ENCODE peak calls at places on chromosome 19, in five cellular contexts. One of them, this sample, is unnamed.

GRCh38 chr19:7373862-7374261 is 25.1 kb downstream of the ARHGEF18 start:
- DNase-seq in cardiac muscle cell: peak; percentile 25
- DNase-seq in kidney epithelial cell: no peak
- DNase-seq in BJ: no peak
- DNase-seq in uterus: no peak
- DNase-seq in this sample: no peak

GRCh38 chr19:19860756-19861390 is 4.8 kb upstream of the ZNF253 start:
- DNase-seq in cardiac muscle cell: peak; percentile 48
- DNase-seq in kidney epithelial cell: no peak
- DNase-seq in BJ: no peak
- DNase-seq in uterus: no peak
- DNase-seq in this sample: no peak

GRCh38 chr19:4391701-4392543 is 8.4 kb downstream of the SH3GL1 start:
- DNase-seq in cardiac muscle cell: peak; percentile 72
- DNase-seq in kidney epithelial cell: no peak
- DNase-seq in BJ: peak; percentile 70
- DNase-seq in uterus: no peak
- DNase-seq in this sample: no peak

GRCh38 chr19:1000095-1000494 is at the start of gene GRIN3B:
- DNase-seq in cardiac muscle cell: peak; percentile 50
- DNase-seq in kidney epithelial cell: no peak
- DNase-seq in BJ: no peak
- DNase-seq in uterus: peak; percentile 54
- DNase-seq in this sample: no peak

GRCh38 chr19:42279902-42280760 is 11.1 kb downstream of the CIC start:
- DNase-seq in cardiac muscle cell: peak; percentile 94
- DNase-seq in kidney epithelial cell: no peak
- DNase-seq in BJ: no peak
- DNase-seq in uterus: peak; percentile 94
- DNase-seq in this sample: peak; percentile 96

GRCh38 chr19:19704836-19705235 is 28.1 kb downstream of the ZNF14 start:
- DNase-seq in cardiac muscle cell: no peak
- DNase-seq in kidney epithelial cell: no peak
- DNase-seq in BJ: no peak
- DNase-seq in uterus: no peak
- DNase-seq in this sample: no peak

GRCh38 chr19:29833614-29834261 is 21.9 kb downstream of the CCNE1 start:
- DNase-seq in cardiac muscle cell: no peak
- DNase-seq in kidney epithelial cell: no peak
- DNase-seq in BJ: no peak
- DNase-seq in uterus: no peak
- DNase-seq in this sample: no peak

GRCh38 chr19:45400192-45400591 is 4.7 kb downstream of the PPP1R13L start:
- DNase-seq in cardiac muscle cell: no peak
- DNase-seq in kidney epithelial cell: no peak
- DNase-seq in BJ: no peak
- DNase-seq in uterus: no peak
- DNase-seq in this sample: no peak

GRCh38 chr19:8209111-8209964 is at the start of gene CERS4:
- DNase-seq in cardiac muscle cell: peak; percentile 75
- DNase-seq in kidney epithelial cell: no peak
- DNase-seq in BJ: no peak
- DNase-seq in uterus: peak; percentile 85
- DNase-seq in this sample: peak; percentile 89

GRCh38 chr19:3603121-3603841 is 3.4 kb downstream of the TBXA2R start:
- DNase-seq in cardiac muscle cell: no peak
- DNase-seq in kidney epithelial cell: no peak
- DNase-seq in BJ: no peak
- DNase-seq in uterus: peak; percentile 55
- DNase-seq in this sample: no peak

GRCh38 chr19:2114821-2115220 is 18.1 kb downstream of the IZUMO4 start:
- DNase-seq in cardiac muscle cell: no peak
- DNase-seq in kidney epithelial cell: no peak
- DNase-seq in BJ: no peak
- DNase-seq in uterus: no peak
- DNase-seq in this sample: no peak

GRCh38 chr19:46210634-46211033 is 18.9 kb upstream of the IGFL1 start:
- DNase-seq in cardiac muscle cell: no peak
- DNase-seq in kidney epithelial cell: no peak
- DNase-seq in BJ: no peak
- DNase-seq in uterus: no peak
- DNase-seq in this sample: peak; percentile 31

GRCh38 chr19:40754611-40755247 is 3.7 kb downstream of the SNRPA start:
- DNase-seq in cardiac muscle cell: peak; percentile 30
- DNase-seq in kidney epithelial cell: no peak
- DNase-seq in BJ: no peak
- DNase-seq in uterus: no peak
- DNase-seq in this sample: no peak

GRCh38 chr19:58387338-58388174 is 487 bp downstream of the RPS5 start:
- DNase-seq in cardiac muscle cell: no peak
- DNase-seq in kidney epithelial cell: no peak
- DNase-seq in BJ: no peak
- DNase-seq in uterus: no peak
- DNase-seq in this sample: no peak

GRCh38 chr19:5621945-5622464 is 571 bp downstream of the SAFB2 start:
- DNase-seq in cardiac muscle cell: no peak
- DNase-seq in kidney epithelial cell: no peak
- DNase-seq in BJ: no peak
- DNase-seq in uterus: peak; percentile 43
- DNase-seq in this sample: no peak

GRCh38 chr19:6067975-6068374 is 42.3 kb downstream of the RFX2 start:
- DNase-seq in cardiac muscle cell: no peak
- DNase-seq in kidney epithelial cell: no peak
- DNase-seq in BJ: no peak
- DNase-seq in uterus: no peak
- DNase-seq in this sample: no peak

GRCh38 chr19:18731562-18732008 is 48.1 kb downstream of the CRTC1 start:
- DNase-seq in cardiac muscle cell: peak; percentile 54
- DNase-seq in kidney epithelial cell: no peak
- DNase-seq in BJ: no peak
- DNase-seq in uterus: no peak
- DNase-seq in this sample: no peak

GRCh38 chr19:30523791-30524190 is 151.6 kb downstream of the ZNF536 start:
- DNase-seq in cardiac muscle cell: no peak
- DNase-seq in kidney epithelial cell: no peak
- DNase-seq in BJ: no peak
- DNase-seq in uterus: no peak
- DNase-seq in this sample: no peak

GRCh38 chr19:1206733-1207301 is 1.2 kb downstream of the STK11 start:
- DNase-seq in cardiac muscle cell: no peak
- DNase-seq in kidney epithelial cell: no peak
- DNase-seq in BJ: no peak
- DNase-seq in uterus: no peak
- DNase-seq in this sample: no peak

GRCh38 chr19:57934820-57935665 is at the start of gene ZNF418:
- DNase-seq in cardiac muscle cell: peak; percentile 89
- DNase-seq in kidney epithelial cell: peak; percentile 62
- DNase-seq in BJ: peak; percentile 44
- DNase-seq in uterus: peak; percentile 50
- DNase-seq in this sample: peak; percentile 53

GRCh38 chr19:29467824-29468401 is 57.9 kb upstream of the VSTM2B start:
- DNase-seq in cardiac muscle cell: peak; percentile 11
- DNase-seq in kidney epithelial cell: peak; percentile 5
- DNase-seq in BJ: no peak
- DNase-seq in uterus: no peak
- DNase-seq in this sample: peak; percentile 64

GRCh38 chr19:41776700-41777099 is 19.7 kb upstream of the CEACAM3 start:
- DNase-seq in cardiac muscle cell: no peak
- DNase-seq in kidney epithelial cell: no peak
- DNase-seq in BJ: no peak
- DNase-seq in uterus: no peak
- DNase-seq in this sample: no peak

GRCh38 chr19:32138416-32138815 is 207.0 kb upstream of the ZNF507 start:
- DNase-seq in cardiac muscle cell: no peak
- DNase-seq in kidney epithelial cell: no peak
- DNase-seq in BJ: no peak
- DNase-seq in uterus: no peak
- DNase-seq in this sample: no peak

GRCh38 chr19:23925285-23925684 is 10.6 kb downstream of the ZNF726 start:
- DNase-seq in cardiac muscle cell: no peak
- DNase-seq in kidney epithelial cell: no peak
- DNase-seq in BJ: no peak
- DNase-seq in uterus: no peak
- DNase-seq in this sample: no peak

GRCh38 chr19:18613589-18614234 is 1.0 kb downstream of the TMEM59L start:
- DNase-seq in cardiac muscle cell: no peak
- DNase-seq in kidney epithelial cell: no peak
- DNase-seq in BJ: no peak
- DNase-seq in uterus: no peak
- DNase-seq in this sample: no peak

GRCh38 chr19:1392939-1393530 is 8.3 kb downstream of the GAMT start:
- DNase-seq in cardiac muscle cell: no peak
- DNase-seq in kidney epithelial cell: no peak
- DNase-seq in BJ: no peak
- DNase-seq in uterus: no peak
- DNase-seq in this sample: no peak

GRCh38 chr19:22976248-22976647 is 26.7 kb downstream of the ZNF728 start:
- DNase-seq in cardiac muscle cell: no peak
- DNase-seq in kidney epithelial cell: no peak
- DNase-seq in BJ: no peak
- DNase-seq in uterus: no peak
- DNase-seq in this sample: no peak

GRCh38 chr19:58394821-58395219 is 636 bp upstream of the RNF225 start:
- DNase-seq in cardiac muscle cell: no peak
- DNase-seq in kidney epithelial cell: no peak
- DNase-seq in BJ: no peak
- DNase-seq in uterus: no peak
- DNase-seq in this sample: no peak

GRCh38 chr19:1173160-1173844 is 766 bp downstream of the SBNO2 start:
- DNase-seq in cardiac muscle cell: no peak
- DNase-seq in kidney epithelial cell: no peak
- DNase-seq in BJ: no peak
- DNase-seq in uterus: peak; percentile 39
- DNase-seq in this sample: no peak

GRCh38 chr19:7669641-7670040 is 792 bp downstream of the RETN start:
- DNase-seq in cardiac muscle cell: no peak
- DNase-seq in kidney epithelial cell: no peak
- DNase-seq in BJ: no peak
- DNase-seq in uterus: no peak
- DNase-seq in this sample: no peak

GRCh38 chr19:3642987-3643386 is 16.4 kb upstream of the CACTIN start:
- DNase-seq in cardiac muscle cell: no peak
- DNase-seq in kidney epithelial cell: no peak
- DNase-seq in BJ: no peak
- DNase-seq in uterus: no peak
- DNase-seq in this sample: no peak

GRCh38 chr19:15418588-15419412 is at the start of gene AKAP8L:
- DNase-seq in cardiac muscle cell: peak; percentile 100
- DNase-seq in kidney epithelial cell: peak; percentile 99
- DNase-seq in BJ: peak; percentile 99
- DNase-seq in uterus: peak; percentile 98
- DNase-seq in this sample: peak; percentile 99
- TF ChIP-seq CTCF in cardiac muscle cell: peak; percentile 61
- TF ChIP-seq CTCF in kidney epithelial cell: peak; percentile 86
- TF ChIP-seq CTCF in BJ: peak; percentile 77
- TF ChIP-seq CTCF in uterus: peak; percentile 57
- TF ChIP-seq CTCF in this sample: peak; percentile 40

DNA sequence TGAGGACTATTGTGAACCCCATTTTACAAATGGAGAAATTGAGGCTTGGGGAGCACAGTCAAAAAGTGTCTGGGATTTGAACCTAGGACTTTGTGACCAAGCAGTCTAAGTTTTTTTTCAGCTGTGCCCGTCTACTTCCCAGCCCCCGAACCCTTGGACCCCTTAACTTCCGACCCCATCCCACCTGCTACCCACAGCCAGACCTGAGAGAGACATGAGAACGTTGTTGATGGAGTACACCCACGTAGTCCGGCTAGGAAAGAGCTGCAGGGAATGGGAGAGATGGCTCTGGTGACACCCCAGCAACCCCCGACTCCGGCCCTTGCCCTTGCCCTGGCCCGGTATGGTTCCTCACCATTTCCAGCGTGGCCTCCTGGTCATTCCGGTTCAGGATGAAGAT is 18.0 kb downstream of the MAP4K1 start:
- DNase-seq in cardiac muscle cell: no peak
- DNase-seq in kidney epithelial cell: no peak
- DNase-seq in BJ: no peak
- DNase-seq in uterus: no peak
- DNase-seq in this sample: no peak
- TF ChIP-seq CTCF in cardiac muscle cell: no peak
- TF ChIP-seq CTCF in kidney epithelial cell: no peak
- TF ChIP-seq CTCF in BJ: no peak
- TF ChIP-seq CTCF in uterus: no peak
- TF ChIP-seq CTCF in this sample: no peak

GRCh38 chr19:55114566-55115145 is 2.8 kb downstream of the PPP1R12C start:
- DNase-seq in cardiac muscle cell: no peak
- DNase-seq in kidney epithelial cell: no peak
- DNase-seq in BJ: no peak
- DNase-seq in uterus: no peak
- DNase-seq in this sample: no peak

GRCh38 chr19:55113570-55114039 is 3.8 kb downstream of the PPP1R12C start:
- DNase-seq in cardiac muscle cell: peak; percentile 95
- DNase-seq in kidney epithelial cell: peak; percentile 91
- DNase-seq in BJ: peak; percentile 90
- DNase-seq in uterus: peak; percentile 96
- DNase-seq in this sample: peak; percentile 70

GRCh38 chr19:55112246-55112780 is 5.1 kb downstream of the PPP1R12C start:
- DNase-seq in cardiac muscle cell: no peak
- DNase-seq in kidney epithelial cell: no peak
- DNase-seq in BJ: no peak
- DNase-seq in uterus: no peak
- DNase-seq in this sample: no peak

GRCh38 chr19:55111238-55111831 is 6.1 kb downstream of the PPP1R12C start:
- DNase-seq in cardiac muscle cell: no peak
- DNase-seq in kidney epithelial cell: no peak
- DNase-seq in BJ: no peak
- DNase-seq in uterus: peak; percentile 44
- DNase-seq in this sample: no peak

GRCh38 chr19:55112781-55113569 is 4.5 kb downstream of the PPP1R12C start:
- DNase-seq in cardiac muscle cell: no peak
- DNase-seq in kidney epithelial cell: no peak
- DNase-seq in BJ: no peak
- DNase-seq in uterus: peak; percentile 42
- DNase-seq in this sample: no peak
- TF ChIP-seq CTCF in cardiac muscle cell: no peak
- TF ChIP-seq CTCF in kidney epithelial cell: peak; percentile 8
- TF ChIP-seq CTCF in BJ: peak; percentile 4
- TF ChIP-seq CTCF in uterus: no peak
- TF ChIP-seq CTCF in this sample: no peak

DNA sequence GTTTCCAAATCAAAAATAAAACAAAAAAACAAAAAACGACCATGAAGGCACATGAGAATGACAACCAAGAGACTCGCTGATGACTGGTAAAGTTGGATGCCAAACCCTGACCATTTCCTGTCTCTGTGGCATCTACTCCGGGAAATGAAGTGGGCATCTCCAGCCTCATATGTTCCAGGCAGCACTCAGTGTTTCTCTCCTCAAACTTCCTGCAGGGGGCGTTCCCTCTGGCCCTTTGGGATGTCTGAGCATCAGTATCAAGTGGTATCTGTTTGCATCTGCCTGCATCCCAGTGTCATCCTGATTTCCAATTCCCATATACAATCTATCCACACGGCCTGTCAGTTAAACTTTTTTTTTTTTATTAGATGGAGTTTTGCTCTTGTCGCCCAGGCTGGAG is 9.8 kb upstream of the SIGLEC12 start:
- DNase-seq in cardiac muscle cell: peak; percentile 26
- DNase-seq in kidney epithelial cell: no peak
- DNase-seq in BJ: no peak
- DNase-seq in uterus: no peak
- DNase-seq in this sample: no peak
- TF ChIP-seq CTCF in cardiac muscle cell: peak; percentile 44
- TF ChIP-seq CTCF in kidney epithelial cell: peak; percentile 3
- TF ChIP-seq CTCF in BJ: peak; percentile 11
- TF ChIP-seq CTCF in uterus: no peak
- TF ChIP-seq CTCF in this sample: no peak

GRCh38 chr19:36051236-36051635 is 2.8 kb downstream of the THAP8 start:
- DNase-seq in cardiac muscle cell: no peak
- DNase-seq in kidney epithelial cell: no peak
- DNase-seq in BJ: no peak
- DNase-seq in uterus: no peak
- DNase-seq in this sample: peak; percentile 48
- TF ChIP-seq CTCF in cardiac muscle cell: peak; percentile 31
- TF ChIP-seq CTCF in kidney epithelial cell: peak; percentile 69
- TF ChIP-seq CTCF in BJ: peak; percentile 27
- TF ChIP-seq CTCF in uterus: no peak
- TF ChIP-seq CTCF in this sample: peak; percentile 43

This sample was measured in dorsolateral prefrontal cortex.